ENCODE peak calls at places on chromosomes 3 and 15, in five cellular contexts. G is keratinocyte; A is hepatocyte; K is SK-N-SH; P is CD4-positive, alpha-beta T cell. H is an unnamed sample.

GRCh38 chr15:77506311-77507150 is 85.8 kb downstream of the HMG20A start:
- DNase-seq in G (no peak), K (no peak), A (no peak), P (no peak), H (peak; percentile 82)

GRCh38 chr15:76012021-76012551 is at the start of gene NRG4:
- DNase-seq in P (no peak), G (no peak), A (no peak), K (no peak), H (no peak)

GRCh38 chr3:102200560-102200959 is 234.3 kb upstream of the ZPLD1 start:
- DNase-seq in G (no peak), A (no peak), P (no peak), K (no peak), H (no peak)

GRCh38 chr3:42161050-42161935 is 70.1 kb downstream of the TRAK1 start:
- DNase-seq in A (no peak), P (no peak), G (no peak), K (no peak), H (no peak)

GRCh38 chr3:146115619-146116018 is 45.4 kb downstream of the PLOD2 start:
- DNase-seq in A (no peak), K (no peak), G (no peak), P (no peak), H (no peak)

GRCh38 chr15:99341786-99342185 is 90.5 kb downstream of the LRRC28 start:
- DNase-seq in P (no peak), G (no peak), K (no peak), A (peak; percentile 12), H (no peak)

GRCh38 chr3:111690242-111690641 is 95.1 kb upstream of the ZBED2 start:
- DNase-seq in K (no peak), G (no peak), P (no peak), A (no peak), H (no peak)

GRCh38 chr3:192170659-192171058 is 556.7 kb downstream of the FGF12 start:
- DNase-seq in K (no peak), G (peak; percentile 32), P (no peak), A (no peak), H (no peak)

GRCh38 chr3:12990781-12991480 is 82.3 kb downstream of the IQSEC1 start:
- DNase-seq in G (no peak), P (no peak), A (peak; percentile 48), K (no peak), H (no peak)

GRCh38 chr15:65246026-65246714 is 34.9 kb upstream of the CILP start:
- DNase-seq in K (no peak), A (no peak), G (peak; percentile 32), P (no peak), H (no peak)

GRCh38 chr3:184583345-184584000 is 21.9 kb downstream of the EPHB3 start:
- DNase-seq in P (no peak), G (no peak), K (peak; percentile 71), A (peak; percentile 63), H (peak; percentile 71)

GRCh38 chr3:41362638-41363559 is 163.6 kb downstream of the CTNNB1 start:
- DNase-seq in K (peak; percentile 39), G (no peak), A (peak; percentile 46), P (no peak), H (no peak)

GRCh38 chr3:64074091-64074490 is 50.8 kb upstream of the PSMD6 start:
- DNase-seq in G (no peak), P (no peak), A (peak; percentile 16), K (no peak), H (no peak)

GRCh38 chr3:160474416-160474838 is 24.8 kb upstream of the TRIM59 start:
- DNase-seq in G (no peak), K (peak; percentile 27), P (no peak), A (no peak), H (no peak)

GRCh38 chr15:39976291-39977274 is 42.7 kb downstream of the EIF2AK4 start:
- DNase-seq in P (peak; percentile 27), G (no peak), K (peak; percentile 89), A (peak; percentile 66), H (peak; percentile 74)

GRCh38 chr15:55627730-55628368 is 39.7 kb upstream of the PYGO1 start:
- DNase-seq in A (peak; percentile 80), G (peak; percentile 67), P (no peak), K (no peak), H (no peak)

GRCh38 chr3:43892061-43892460 is 201.3 kb downstream of the ABHD5 start:
- DNase-seq in P (no peak), K (no peak), A (no peak), G (no peak), H (no peak)

GRCh38 chr3:62600033-62600432 is 226.7 kb upstream of the FEZF2 start:
- DNase-seq in K (no peak), P (no peak), G (no peak), A (no peak), H (no peak)

GRCh38 chr15:63264685-63265302 is 12.6 kb upstream of the APH1B start:
- DNase-seq in A (peak; percentile 6), G (no peak), P (no peak), K (peak; percentile 40), H (no peak)

DNA sequence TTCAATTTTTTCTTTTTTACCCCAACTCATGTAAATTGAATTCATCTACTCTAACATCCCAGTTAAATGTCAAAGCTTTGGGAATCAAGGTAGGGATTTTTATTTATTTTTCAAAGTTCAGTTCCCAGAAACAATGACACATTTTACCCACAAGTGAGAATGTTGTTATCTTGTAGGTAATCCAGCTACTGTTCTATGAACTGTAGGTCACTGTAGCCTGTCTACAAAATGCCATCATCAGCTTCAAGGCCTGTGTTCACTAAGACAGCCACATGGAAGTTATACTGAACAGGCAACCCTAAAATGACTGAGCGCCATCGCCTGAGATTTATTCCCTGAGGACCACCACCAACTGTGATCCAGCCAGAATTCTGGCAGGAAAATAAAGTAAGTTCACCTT is 219.7 kb downstream of the FHIT start:
- DNase-seq in K (no peak), G (no peak), P (no peak), A (no peak), H (no peak)
- H3K9me3 ChIP-seq in K (no peaks in the 10 kb centered on the region), G (no peaks in the 10 kb centered on the region), P (no peaks in the 10 kb centered on the region), A (no peaks in the 10 kb centered on the region), H (peaks cover 5% of the 10 kb centered on the region)

GRCh38 chr3:186532641-186533072 is 11.5 kb downstream of the CRYGS start:
- DNase-seq in P (no peak), A (no peak), G (no peak), K (peak; percentile 68), H (no peak)

GRCh38 chr3:186526256-186526606 is 17.9 kb downstream of the CRYGS start:
- DNase-seq in P (no peak), K (no peak), G (no peak), A (no peak), H (no peak)

GRCh38 chr3:186525369-186526255 is 18.6 kb downstream of the CRYGS start:
- DNase-seq in G (no peak), P (no peak), K (no peak), A (no peak), H (no peak)

GRCh38 chr3:186530415-186530814 is 13.8 kb downstream of the CRYGS start:
- DNase-seq in A (no peak), P (no peak), G (no peak), K (no peak), H (no peak)

DNA sequence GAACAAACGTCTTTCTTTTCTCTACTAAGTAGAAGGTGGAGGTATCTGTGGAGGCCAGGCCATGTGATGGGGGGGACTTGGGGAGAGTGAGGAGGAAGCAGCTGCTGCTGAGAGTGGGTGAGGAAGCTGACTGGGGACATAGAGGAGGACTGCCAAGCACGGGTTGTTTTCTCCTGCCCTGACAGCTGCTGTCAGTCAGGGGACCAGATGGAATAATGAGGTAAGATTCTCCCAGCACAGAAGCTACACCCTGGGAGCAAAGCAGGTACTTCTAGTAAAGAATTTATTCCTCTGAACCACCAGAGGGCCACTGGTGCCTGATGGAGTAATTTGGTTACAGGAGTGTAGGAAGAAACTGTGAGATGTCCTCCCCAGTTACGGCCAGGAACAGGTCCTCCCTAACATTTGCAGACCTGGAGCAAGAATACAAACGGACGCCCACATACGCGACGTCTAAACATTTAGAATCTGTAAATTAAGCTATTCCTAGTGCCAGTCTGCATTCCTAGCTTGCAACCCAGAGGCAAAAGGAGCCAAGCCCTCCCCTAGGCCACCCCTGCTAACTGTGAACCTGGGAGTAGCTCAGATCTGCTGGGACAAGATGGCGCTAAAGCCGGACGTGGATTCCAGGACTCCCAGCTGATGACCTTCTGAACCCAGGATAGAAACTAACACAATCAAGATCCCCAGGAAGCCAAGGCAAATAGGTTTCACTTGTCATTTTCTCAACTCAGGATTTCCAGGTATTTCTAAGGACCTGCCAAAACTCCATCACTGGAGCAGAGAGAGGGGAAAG is 14.8 kb downstream of the CRYGS start:
- DNase-seq in P (no peak), K (no peak), A (no peak), G (no peak), H (no peak)
- TF ChIP-seq CTCF in P (no peak), K (no peak), A (no peak), G (no peak), H (no peak)

GRCh38 chr3:125045194-125045593 is 10.6 kb downstream of the HEG1 start:
- DNase-seq in A (no peak), K (no peak), P (no peak), G (no peak), H (no peak)
- H3K9me3 ChIP-seq in A (no peaks in the 10 kb centered on the region), K (no peaks in the 10 kb centered on the region), P (no peaks in the 10 kb centered on the region), G (no peaks in the 10 kb centered on the region), H (no peaks in the 10 kb centered on the region)

GRCh38 chr15:66570842-66571241 is 5.0 kb upstream of the LCTL start:
- DNase-seq in G (no peak), K (no peak), A (no peak), P (no peak), H (no peak)
- TF ChIP-seq CTCF in G (no peak), K (no peak), A (no peak), P (no peak), H (no peak)

DNA sequence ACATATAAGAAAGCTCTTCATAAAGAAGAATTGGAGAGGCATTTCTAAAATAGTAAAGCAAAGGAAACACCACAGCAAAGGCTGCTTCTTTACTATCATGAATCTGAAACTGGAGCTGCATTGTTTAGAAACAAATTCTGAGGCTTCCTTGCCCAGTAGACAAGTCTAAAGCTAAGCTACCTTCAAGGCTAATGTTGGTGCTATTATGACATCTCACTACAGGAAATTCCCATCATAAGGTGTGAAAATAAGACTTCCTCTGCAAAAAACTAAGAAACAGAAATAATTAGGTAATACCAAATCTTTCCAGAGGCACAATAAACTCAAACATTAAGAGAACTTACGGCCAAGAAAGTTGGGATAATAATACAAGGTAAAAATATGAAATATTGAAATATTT is 89.9 kb upstream of the P3H2 start:
- DNase-seq in P (no peak), A (no peak), K (no peak), G (no peak), H (no peak)
- H3K9me3 ChIP-seq in P (no peaks in the 10 kb centered on the region), A (no peaks in the 10 kb centered on the region), K (peaks cover 3% of the 10 kb centered on the region), G (no peaks in the 10 kb centered on the region), H (peaks cover 12% of the 10 kb centered on the region)

H was measured in left ventricle myocardium inferior.